ENCODE peak calls at places on chromosomes 1 and 21, in six cellular contexts. One of them, this sample, is unnamed.

GRCh38 chr1:109786531-109787021 is 22.9 kb upstream of the EPS8L3 start:
- DNase-seq in H7: no peak
- DNase-seq in H9: no peak
- DNase-seq in fibroblast of mammary gland: no peak
- DNase-seq in dermis blood vessel endothelial cell: no peak
- DNase-seq in central memory CD4-positive, alpha-beta T cell: no peak
- DNase-seq in this sample: peak; percentile 76

GRCh38 chr1:25996966-25997758 is 701 bp downstream of the PAFAH2 start:
- DNase-seq in H7: no peak
- DNase-seq in H9: no peak
- DNase-seq in fibroblast of mammary gland: peak; percentile 76
- DNase-seq in dermis blood vessel endothelial cell: peak; percentile 58
- DNase-seq in central memory CD4-positive, alpha-beta T cell: peak; percentile 7
- DNase-seq in this sample: no peak

GRCh38 chr1:156571959-156572662 is at the start of gene IQGAP3:
- DNase-seq in H7: peak; percentile 97
- DNase-seq in H9: peak; percentile 92
- DNase-seq in fibroblast of mammary gland: peak; percentile 76
- DNase-seq in dermis blood vessel endothelial cell: peak; percentile 89
- DNase-seq in central memory CD4-positive, alpha-beta T cell: peak; percentile 67
- DNase-seq in this sample: peak; percentile 46

GRCh38 chr21:32764186-32764585 is 7.4 kb downstream of the PAXBP1 start:
- DNase-seq in H7: no peak
- DNase-seq in H9: no peak
- DNase-seq in fibroblast of mammary gland: no peak
- DNase-seq in dermis blood vessel endothelial cell: no peak
- DNase-seq in central memory CD4-positive, alpha-beta T cell: no peak
- DNase-seq in this sample: no peak

GRCh38 chr1:156772222-156772621 is 4.9 kb downstream of the PRCC start:
- DNase-seq in H7: no peak
- DNase-seq in H9: no peak
- DNase-seq in fibroblast of mammary gland: no peak
- DNase-seq in dermis blood vessel endothelial cell: no peak
- DNase-seq in central memory CD4-positive, alpha-beta T cell: no peak
- DNase-seq in this sample: no peak

GRCh38 chr1:184160236-184160635 is 108.7 kb downstream of the TSEN15 start:
- DNase-seq in H7: no peak
- DNase-seq in H9: no peak
- DNase-seq in fibroblast of mammary gland: peak; percentile 88
- DNase-seq in dermis blood vessel endothelial cell: no peak
- DNase-seq in central memory CD4-positive, alpha-beta T cell: no peak
- DNase-seq in this sample: no peak

GRCh38 chr1:172476218-172476811 is 32.4 kb upstream of the PIGC start:
- DNase-seq in H7: no peak
- DNase-seq in H9: no peak
- DNase-seq in fibroblast of mammary gland: no peak
- DNase-seq in dermis blood vessel endothelial cell: no peak
- DNase-seq in central memory CD4-positive, alpha-beta T cell: no peak
- DNase-seq in this sample: no peak

GRCh38 chr1:119779869-119780356 is 11.2 kb upstream of the HMGCS2 start:
- DNase-seq in H7: peak; percentile 30
- DNase-seq in H9: no peak
- DNase-seq in fibroblast of mammary gland: peak; percentile 67
- DNase-seq in dermis blood vessel endothelial cell: no peak
- DNase-seq in central memory CD4-positive, alpha-beta T cell: no peak
- DNase-seq in this sample: no peak

GRCh38 chr1:244092293-244093264 is 41.5 kb downstream of the ZBTB18 start:
- DNase-seq in H7: no peak
- DNase-seq in H9: no peak
- DNase-seq in fibroblast of mammary gland: peak; percentile 62
- DNase-seq in dermis blood vessel endothelial cell: no peak
- DNase-seq in central memory CD4-positive, alpha-beta T cell: no peak
- DNase-seq in this sample: no peak

GRCh38 chr1:206674745-206675175 is 9.9 kb upstream of the MAPKAPK2 start:
- DNase-seq in H7: no peak
- DNase-seq in H9: no peak
- DNase-seq in fibroblast of mammary gland: peak; percentile 100
- DNase-seq in dermis blood vessel endothelial cell: no peak
- DNase-seq in central memory CD4-positive, alpha-beta T cell: no peak
- DNase-seq in this sample: peak; percentile 83

GRCh38 chr1:165116732-165117131 is 239.8 kb downstream of the LMX1A start:
- DNase-seq in H7: no peak
- DNase-seq in H9: no peak
- DNase-seq in fibroblast of mammary gland: peak; percentile 91
- DNase-seq in dermis blood vessel endothelial cell: no peak
- DNase-seq in central memory CD4-positive, alpha-beta T cell: no peak
- DNase-seq in this sample: no peak

GRCh38 chr1:63277195-63278192 is 44.9 kb upstream of the FOXD3 start:
- DNase-seq in H7: no peak
- DNase-seq in H9: no peak
- DNase-seq in fibroblast of mammary gland: no peak
- DNase-seq in dermis blood vessel endothelial cell: no peak
- DNase-seq in central memory CD4-positive, alpha-beta T cell: no peak
- DNase-seq in this sample: no peak

GRCh38 chr1:15090373-15090772 is 63.2 kb upstream of the TMEM51 start:
- DNase-seq in H7: peak; percentile 94
- DNase-seq in H9: peak; percentile 92
- DNase-seq in fibroblast of mammary gland: no peak
- DNase-seq in dermis blood vessel endothelial cell: peak; percentile 83
- DNase-seq in central memory CD4-positive, alpha-beta T cell: no peak
- DNase-seq in this sample: no peak

GRCh38 chr1:101098907-101099306 is 73.3 kb upstream of the DPH5 start:
- DNase-seq in H7: no peak
- DNase-seq in H9: no peak
- DNase-seq in fibroblast of mammary gland: no peak
- DNase-seq in dermis blood vessel endothelial cell: no peak
- DNase-seq in central memory CD4-positive, alpha-beta T cell: no peak
- DNase-seq in this sample: no peak

GRCh38 chr1:234608720-234609527 is 1.1 kb downstream of the IRF2BP2 start:
- DNase-seq in H7: peak; percentile 65
- DNase-seq in H9: no peak
- DNase-seq in fibroblast of mammary gland: peak; percentile 42
- DNase-seq in dermis blood vessel endothelial cell: peak; percentile 64
- DNase-seq in central memory CD4-positive, alpha-beta T cell: peak; percentile 77
- DNase-seq in this sample: no peak

GRCh38 chr1:235070819-235071218 is 57.8 kb downstream of the TOMM20 start:
- DNase-seq in H7: no peak
- DNase-seq in H9: no peak
- DNase-seq in fibroblast of mammary gland: no peak
- DNase-seq in dermis blood vessel endothelial cell: no peak
- DNase-seq in central memory CD4-positive, alpha-beta T cell: no peak
- DNase-seq in this sample: no peak

GRCh38 chr1:229058111-229058551 is 212.8 kb upstream of the RAB4A start:
- DNase-seq in H7: no peak
- DNase-seq in H9: no peak
- DNase-seq in fibroblast of mammary gland: no peak
- DNase-seq in dermis blood vessel endothelial cell: no peak
- DNase-seq in central memory CD4-positive, alpha-beta T cell: peak; percentile 65
- DNase-seq in this sample: no peak

GRCh38 chr1:240833057-240833456 is 221.1 kb upstream of the GREM2 start:
- DNase-seq in H7: no peak
- DNase-seq in H9: no peak
- DNase-seq in fibroblast of mammary gland: no peak
- DNase-seq in dermis blood vessel endothelial cell: no peak
- DNase-seq in central memory CD4-positive, alpha-beta T cell: no peak
- DNase-seq in this sample: no peak

GRCh38 chr1:206050655-206051235 is 2.2 kb upstream of the RHEX start:
- DNase-seq in H7: no peak
- DNase-seq in H9: no peak
- DNase-seq in fibroblast of mammary gland: no peak
- DNase-seq in dermis blood vessel endothelial cell: peak; percentile 19
- DNase-seq in central memory CD4-positive, alpha-beta T cell: peak; percentile 40
- DNase-seq in this sample: no peak

GRCh38 chr1:180937624-180938225 is 25.0 kb downstream of the KIAA1614 start:
- DNase-seq in H7: no peak
- DNase-seq in H9: no peak
- DNase-seq in fibroblast of mammary gland: no peak
- DNase-seq in dermis blood vessel endothelial cell: no peak
- DNase-seq in central memory CD4-positive, alpha-beta T cell: no peak
- DNase-seq in this sample: no peak

GRCh38 chr1:85344256-85344694 is 67.8 kb upstream of the BCL10 start:
- DNase-seq in H7: peak; percentile 77
- DNase-seq in H9: peak; percentile 87
- DNase-seq in fibroblast of mammary gland: peak; percentile 52
- DNase-seq in dermis blood vessel endothelial cell: peak; percentile 90
- DNase-seq in central memory CD4-positive, alpha-beta T cell: no peak
- DNase-seq in this sample: no peak

This sample was measured in smooth muscle cell of the brain vasculature.